ENCODE peak calls at places on chromosome 15, in seven cellular contexts. H, K, A, F, B, U and V are unnamed samples.
A peak's percentile ranks its signal among the peaks of the same experiment; 100 is the strongest.

GRCh38 chr15:51121118-51121517 is 26.4 kb upstream of the TNFAIP8L3 start:
- DNase-seq in F (peak; percentile 94), B (no peak), A (peak; percentile 75), U (no peak), H (no peak), K (no peak), V (no peak)

GRCh38 chr15:101020451-101020850 is 101.3 kb downstream of the LRRK1 start:
- DNase-seq in A (peak; percentile 5), U (no peak), H (peak; percentile 6), F (no peak), K (no peak), B (no peak), V (no peak)

GRCh38 chr15:48721061-48721810 is 75.7 kb upstream of the FBN1 start:
- DNase-seq in B (no peak), H (no peak), F (peak; percentile 12), K (no peak), U (no peak), A (no peak), V (no peak)

GRCh38 chr15:52505141-52505540 is 23.5 kb downstream of the MYO5A start:
- DNase-seq in K (no peak), F (no peak), H (no peak), U (no peak), A (no peak), B (no peak), V (no peak)

GRCh38 chr15:87154771-87155170 is 1075.1 kb downstream of the AGBL1 start:
- DNase-seq in A (no peak), B (no peak), K (no peak), F (peak; percentile 81), U (no peak), H (no peak), V (no peak)

GRCh38 chr15:78407889-78408640 is 30.0 kb upstream of the IREB2 start:
- DNase-seq in A (no peak), F (no peak), B (no peak), H (no peak), U (no peak), K (no peak), V (no peak)

GRCh38 chr15:85750807-85751730 is 43.7 kb downstream of the KLHL25 start:
- DNase-seq in K (no peak), A (no peak), U (no peak), F (no peak), H (no peak), B (peak; percentile 89), V (peak; percentile 76)

GRCh38 chr15:33064878-33065277 is 129.6 kb downstream of the FMN1 start:
- DNase-seq in F (peak; percentile 64), B (no peak), U (no peak), H (no peak), A (no peak), K (no peak), V (no peak)

GRCh38 chr15:78038585-78039247 is 38.8 kb downstream of the TBC1D2B start:
- DNase-seq in U (no peak), B (no peak), A (no peak), F (no peak), H (peak; percentile 15), K (no peak), V (no peak)

GRCh38 chr15:67146214-67146613 is 80.8 kb downstream of the SMAD3 start:
- DNase-seq in K (no peak), F (peak; percentile 89), U (no peak), H (peak; percentile 82), A (peak; percentile 65), B (no peak), V (no peak)

GRCh38 chr15:27456807-27457206 is 485.8 kb downstream of the GABRG3 start:
- DNase-seq in U (no peak), A (no peak), F (no peak), B (no peak), K (no peak), H (no peak), V (no peak)

GRCh38 chr15:80556694-80557367 is 138.3 kb upstream of the ABHD17C start:
- DNase-seq in F (peak; percentile 20), B (no peak), K (peak; percentile 94), U (no peak), H (no peak), A (no peak), V (no peak)

GRCh38 chr15:82663186-82663600 is 16.0 kb upstream of the CPEB1 start:
- DNase-seq in B (peak; percentile 90), U (peak; percentile 73), A (peak; percentile 49), F (peak; percentile 16), H (peak; percentile 47), K (no peak), V (peak; percentile 84)

GRCh38 chr15:85761635-85762034 is 33.1 kb downstream of the KLHL25 start:
- DNase-seq in K (no peak), F (peak; percentile 71), U (no peak), B (no peak), A (no peak), H (no peak), V (no peak)

GRCh38 chr15:67855842-67856241 is 16.0 kb upstream of the RNU6-1 start:
- DNase-seq in H (no peak), U (no peak), F (no peak), K (no peak), A (no peak), B (no peak), V (no peak)

GRCh38 chr15:92438471-92438870 is 44.8 kb downstream of the ST8SIA2 start:
- DNase-seq in F (no peak), A (no peak), B (no peak), K (no peak), U (no peak), H (no peak), V (no peak)

GRCh38 chr15:68415501-68416157 is 16.3 kb downstream of the ITGA11 start:
- DNase-seq in F (no peak), U (no peak), A (peak; percentile 9), H (peak; percentile 16), B (no peak), K (no peak), V (no peak)

GRCh38 chr15:57667171-57667924 is 39.2 kb upstream of the POLR2M start:
- DNase-seq in B (peak; percentile 38), K (no peak), U (no peak), F (peak; percentile 70), H (peak; percentile 44), A (peak; percentile 32), V (no peak)